ENCODE peak calls at places on chromosome 9, in ten cellular contexts. V is A549; C is CD4-positive, alpha-beta T cell; G is dorsolateral prefrontal cortex; U is heart right ventricle; M is cardiac muscle cell; T is pancreas; W is left ventricle myocardium inferior; X is right cardiac atrium; R is IMR-90. K is an unnamed sample.

GRCh38 chr9:107188376-107188775 is 94.7 kb upstream of the RAD23B start:
- DNase-seq in C (no peak), V (no peak), G (no peak), T (no peak), W (no peak), U (no peak), M (no peak), X (no peak), R (no peak), K (no peak)

GRCh38 chr9:125795970-125796596 is 48.9 kb downstream of the PBX3 start:
- DNase-seq in G (no peak), R (no peak), C (no peak), X (no peak), V (no peak), T (no peak), W (no peak), U (no peak), M (no peak), K (no peak)

GRCh38 chr9:109107402-109108240 is 12.1 kb downstream of the TMEM245 start:
- DNase-seq in U (no peak), G (no peak), M (no peak), X (no peak), V (peak), C (no peak), T (no peak), W (no peak), R (peak), K (no peak)

GRCh38 chr9:93132946-93133640 is 958 bp downstream of the NINJ1 start:
- DNase-seq in M (no peak), R (no peak), V (no peak), W (no peak), T (peak), X (peak), G (no peak), U (no peak), C (no peak), K (peak)

GRCh38 chr9:135019224-135019623 is 68.2 kb upstream of the OLFM1 start:
- DNase-seq in V (no peak), X (no peak), T (no peak), U (no peak), R (no peak), G (no peak), M (no peak), C (no peak), W (no peak), K (no peak)

GRCh38 chr9:137314561-137315560 is 12.8 kb upstream of the NRARP start:
- DNase-seq in G (peak), M (no peak), C (no peak), W (peak), X (peak), R (no peak), U (no peak), V (no peak), T (peak), K (no peak)

GRCh38 chr9:9246726-9247125 is 1366.1 kb downstream of the PTPRD start:
- DNase-seq in T (no peak), V (no peak), R (no peak), G (no peak), M (no peak), C (no peak), X (no peak), W (no peak), U (no peak), K (no peak)

GRCh38 chr9:93010056-93010455 is 48.4 kb upstream of the SUSD3 start:
- DNase-seq in V (no peak), R (no peak), T (no peak), U (no peak), X (no peak), C (no peak), W (no peak), G (no peak), M (no peak), K (no peak)

GRCh38 chr9:111356567-111357244 is 26.7 kb upstream of the OR2K2 start:
- DNase-seq in W (no peak), R (peak), U (no peak), V (peak), M (peak), T (no peak), C (no peak), X (peak), G (no peak), K (no peak)

GRCh38 chr9:87387351-87388055 is 110.2 kb upstream of the DAPK1 start:
- DNase-seq in C (no peak), W (no peak), T (no peak), M (no peak), G (no peak), X (no peak), U (no peak), R (no peak), V (no peak), K (no peak)

GRCh38 chr9:131734781-131735180 is 5.1 kb downstream of the RAPGEF1 start:
- DNase-seq in G (no peak), V (no peak), X (no peak), M (no peak), W (no peak), R (no peak), T (no peak), C (no peak), U (no peak), K (no peak)

GRCh38 chr9:114889802-114890224 is 40.6 kb downstream of the TNFSF8 start:
- DNase-seq in X (no peak), C (no peak), M (no peak), G (no peak), T (no peak), U (no peak), W (no peak), V (no peak), R (no peak), K (no peak)

GRCh38 chr9:98146101-98146991 is 27.3 kb upstream of the TRIM14 start:
- DNase-seq in G (no peak), R (peak), T (peak), X (peak), M (no peak), W (peak), U (no peak), C (no peak), V (peak), K (no peak)

GRCh38 chr9:20014168-20014567 is 225.3 kb upstream of the SLC24A2 start:
- DNase-seq in C (no peak), R (no peak), T (no peak), X (no peak), U (no peak), W (no peak), M (no peak), G (no peak), V (no peak), K (no peak)

GRCh38 chr9:31612336-31613030 is 772.0 kb upstream of the ACO1 start:
- DNase-seq in X (no peak), C (no peak), T (no peak), M (no peak), W (no peak), R (no peak), V (no peak), U (no peak), G (no peak), K (no peak)

GRCh38 chr9:16221822-16222547 is 648.5 kb downstream of the BNC2 start:
- DNase-seq in T (no peak), W (no peak), R (no peak), M (no peak), V (no peak), C (no peak), G (no peak), U (no peak), X (no peak), K (no peak)

GRCh38 chr9:81122749-81123148 is 566.6 kb downstream of the TLE1 start:
- DNase-seq in T (no peak), R (no peak), V (no peak), G (no peak), X (no peak), M (no peak), U (no peak), W (no peak), C (no peak), K (no peak)

GRCh38 chr9:134039386-134040175 is 14.3 kb downstream of the BRD3OS start:
- DNase-seq in V (no peak), T (peak), X (no peak), W (no peak), M (no peak), G (no peak), C (no peak), U (no peak), R (no peak), K (no peak)

GRCh38 chr9:10000669-10001068 is 612.1 kb downstream of the PTPRD start:
- DNase-seq in V (no peak), M (no peak), R (no peak), C (no peak), T (no peak), G (no peak), U (no peak), X (no peak), W (no peak), K (no peak)

GRCh38 chr9:127732444-127732843 is 2.6 kb downstream of the TOR2A start:
- DNase-seq in M (no peak), X (peak), T (no peak), W (no peak), G (no peak), R (no peak), U (no peak), C (no peak), V (no peak), K (no peak)
- H3K27ac ChIP-seq in M (no peak), X (no peak), T (no peak), W (no peak), G (no peak), R (no peak), U (no peak), C (no peak), V (no peak), K (no peak)

DNA sequence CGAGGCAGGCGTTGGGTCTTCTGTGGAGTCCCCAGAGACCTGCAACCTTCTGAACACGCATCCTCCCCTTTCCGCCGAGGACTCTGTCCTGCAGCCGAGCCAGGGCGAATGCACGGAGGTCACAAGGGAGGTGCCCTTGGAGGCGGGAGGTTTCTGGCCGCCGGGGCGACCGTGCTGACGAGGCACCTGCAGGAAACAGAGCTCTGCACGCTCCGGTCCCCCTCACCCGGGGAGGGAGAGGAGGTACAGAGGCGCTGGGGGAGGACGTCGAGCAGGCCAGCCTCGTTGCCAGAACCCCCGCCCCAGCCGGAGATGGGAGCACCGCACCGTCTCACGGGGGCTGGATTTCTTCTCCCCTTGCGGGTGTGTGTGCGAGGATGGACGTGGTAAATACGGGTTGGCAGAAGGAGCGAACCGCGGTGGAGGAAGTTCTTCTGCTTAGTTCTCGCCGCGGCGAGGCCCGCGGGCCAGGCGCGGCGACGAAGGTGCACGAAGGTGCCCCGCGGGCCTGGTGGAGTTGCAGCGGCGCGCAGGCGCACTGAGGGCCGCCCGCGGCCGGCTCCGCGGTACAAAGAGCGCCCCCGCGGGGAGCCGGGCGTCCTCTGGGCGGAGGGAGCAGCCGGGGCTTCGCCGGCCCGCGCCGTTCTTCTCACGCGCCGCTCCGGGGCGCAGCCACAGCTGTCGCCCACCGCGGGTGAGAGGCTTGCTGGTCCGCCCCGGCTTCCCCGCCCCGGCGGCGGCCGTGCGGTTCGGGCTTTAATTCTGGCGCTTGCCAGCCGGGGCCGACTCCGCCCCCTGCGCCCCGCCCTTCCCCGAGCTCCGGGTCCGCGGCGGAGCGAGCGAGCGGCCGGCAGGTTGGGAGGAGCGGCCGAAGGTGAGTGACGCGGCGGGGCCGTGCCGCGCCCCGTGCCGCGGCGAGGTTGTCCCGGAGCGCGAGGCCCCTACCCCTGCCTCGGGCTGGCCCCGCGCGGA is 289.5 kb downstream of the DOCK8 start:
- DNase-seq in G (peak), U (peak), V (peak), M (peak), W (peak), C (peak), R (peak), T (peak), X (peak), K (peak)
- H3K27ac ChIP-seq in G (peak), U (peak), V (peak), M (peak), W (peak), C (no peak), R (no peak), T (peak), X (peak), K (peak)

GRCh38 chr9:33106827-33107621 is 30.6 kb upstream of the SMU1 start:
- DNase-seq in C (no peak), X (peak), G (no peak), U (peak), M (no peak), T (peak), W (peak), R (peak), V (no peak), K (no peak)

GRCh38 chr9:33105504-33105903 is 29.0 kb upstream of the SMU1 start:
- DNase-seq in T (no peak), C (no peak), W (no peak), G (no peak), U (no peak), R (no peak), X (no peak), V (no peak), M (no peak), K (no peak)

GRCh38 chr9:33106372-33106771 is 29.9 kb upstream of the SMU1 start:
- DNase-seq in R (no peak), M (no peak), X (no peak), V (no peak), W (no peak), U (no peak), G (no peak), T (no peak), C (no peak), K (no peak)

GRCh38 chr9:33107762-33108161 is 31.3 kb upstream of the SMU1 start:
- DNase-seq in R (no peak), W (no peak), M (no peak), T (no peak), G (no peak), C (no peak), U (no peak), V (no peak), X (no peak), K (no peak)

DNA sequence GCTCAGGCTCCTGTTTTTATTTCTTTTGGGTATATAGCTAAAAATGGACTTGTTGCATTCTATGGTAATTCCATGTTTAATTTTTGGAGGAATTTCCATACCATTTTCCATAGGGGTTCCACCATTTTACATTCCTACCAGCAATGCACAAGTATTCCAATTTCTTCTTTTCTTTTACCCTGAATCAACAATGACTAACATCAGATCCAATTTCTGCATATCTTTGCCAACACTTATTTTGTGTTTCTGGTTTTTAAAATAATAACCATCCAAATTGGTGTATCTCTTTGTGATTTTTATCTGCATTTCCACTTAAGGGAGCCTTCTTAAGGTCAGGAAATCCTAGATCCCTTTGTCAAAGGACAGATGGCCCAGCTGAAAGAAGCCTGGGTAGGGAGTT is 29.5 kb upstream of the SMU1 start:
- DNase-seq in U (no peak), M (no peak), R (peak), T (no peak), G (no peak), X (no peak), C (no peak), W (no peak), V (no peak), K (no peak)
- H3K27ac ChIP-seq in U (no peak), M (no peak), R (no peak), T (no peak), G (no peak), X (no peak), C (no peak), W (peak), V (no peak), K (no peak)

DNA sequence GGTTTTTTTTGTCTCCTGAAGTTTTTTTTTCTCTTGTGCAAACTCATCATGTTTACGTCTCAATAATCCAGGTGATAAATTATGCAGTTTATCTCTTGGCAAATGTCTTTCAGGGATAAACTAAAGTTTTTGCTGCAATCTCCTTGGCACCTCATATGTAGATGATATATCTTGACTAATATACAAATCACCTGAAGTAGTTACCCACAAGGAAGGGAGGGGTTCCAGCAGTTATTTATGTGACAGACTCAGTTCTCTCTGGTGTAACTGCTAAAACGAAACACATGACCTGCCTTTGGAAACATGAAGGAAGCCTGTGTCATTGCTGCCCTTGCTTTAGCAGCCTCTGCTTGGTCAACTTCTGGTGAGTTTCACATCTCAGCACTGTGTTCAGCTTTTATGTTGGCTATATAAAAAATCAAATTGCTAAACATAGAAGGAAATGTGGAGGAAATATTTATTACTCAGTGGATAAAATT is 39.3 kb upstream of the KIAA1958 start:
- DNase-seq in G (no peak), W (no peak), X (no peak), V (no peak), M (no peak), R (peak), C (no peak), T (no peak), U (no peak), K (no peak)
- H3K27ac ChIP-seq in G (no peak), W (no peak), X (no peak), V (no peak), M (peak), R (peak), C (no peak), T (no peak), U (no peak), K (no peak)

K was measured in substantia nigra.